ENCODE peak calls at places on chromosomes 4 and X, in five cellular contexts. B is esophagus muscularis mucosa, J is endodermal cell, S is psoas muscle, G is upper lobe of left lung. W is an unnamed sample. For H3K27me3, the result is how much of the 10 kb centered on the place peaks cover.

GRCh38 chr4:151692443-151692782 is 68.4 kb downstream of the GATB start:
- DNase-seq in B (no peak), J (no peak), S (no peak), G (no peak), W (no peak)

GRCh38 chr4:168440442-168441264 is 39.6 kb downstream of the DDX60L start:
- DNase-seq in B (no peak), J (no peak), S (no peak), G (no peak), W (peak)

GRCh38 chr4:103091601-103092223 is 7.9 kb downstream of the BDH2 start:
- DNase-seq in B (no peak), J (peak), S (no peak), G (no peak), W (no peak)

GRCh38 chr4:88101165-88101564 is 57.3 kb downstream of the ABCG2 start:
- DNase-seq in B (no peak), J (no peak), S (no peak), G (no peak), W (no peak)

GRCh38 chrX:122270809-122271494 is 913.1 kb upstream of the GRIA3 start:
- DNase-seq in B (no peak), J (no peak), S (no peak), G (no peak), W (no peak)

GRCh38 chr4:92101609-92102231 is 202.0 kb upstream of the GRID2 start:
- DNase-seq in B (no peak), J (no peak), S (no peak), G (no peak), W (no peak)

GRCh38 chr4:124018383-124019317 is 622.1 kb downstream of the SPRY1 start:
- DNase-seq in B (peak), J (peak), S (peak), G (peak), W (peak)

GRCh38 chrX:29172880-29173279 is 585.6 kb downstream of the IL1RAPL1 start:
- DNase-seq in B (no peak), J (no peak), S (no peak), G (no peak), W (no peak)

GRCh38 chr4:31660916-31661315 is 940.7 kb downstream of the PCDH7 start:
- DNase-seq in B (no peak), J (no peak), S (no peak), G (no peak), W (no peak)

GRCh38 chr4:182918791-182919302 is 1.7 kb upstream of the DCTD start:
- DNase-seq in B (no peak), J (no peak), S (no peak), G (no peak), W (no peak)

GRCh38 chrX:68196939-68197791 is 236.1 kb downstream of the OPHN1 start:
- DNase-seq in B (no peak), J (peak), S (no peak), G (peak), W (no peak)

GRCh38 chrX:96685205-96686099 is 810 bp downstream of the DIAPH2 start:
- DNase-seq in B (peak), J (peak), S (peak), G (peak), W (no peak)

GRCh38 chrX:69050051-69050785 is 115.0 kb downstream of the PJA1 start:
- DNase-seq in B (no peak), J (peak), S (no peak), G (peak), W (no peak)

GRCh38 chr4:126004936-126005335 is 690.2 kb downstream of the FAT4 start:
- DNase-seq in B (no peak), J (no peak), S (no peak), G (no peak), W (peak)

GRCh38 chr4:62814510-62815047 is 1594.7 kb downstream of the TECRL start:
- DNase-seq in B (no peak), J (no peak), S (no peak), G (no peak), W (no peak)

GRCh38 chr4:82638479-82638878 is 76.7 kb upstream of the TMEM150C start:
- DNase-seq in B (no peak), J (no peak), S (no peak), G (no peak), W (no peak)

GRCh38 chr4:15327311-15328298 is 100.2 kb upstream of the C1QTNF7 start:
- DNase-seq in B (no peak), J (no peak), S (no peak), G (no peak), W (peak)

GRCh38 chrX:68175569-68175968 is 257.7 kb downstream of the OPHN1 start:
- DNase-seq in B (no peak), J (no peak), S (no peak), G (no peak), W (no peak)

GRCh38 chr4:57077550-57078311 is 32.5 kb downstream of the IGFBP7 start:
- DNase-seq in B (no peak), J (peak), S (no peak), G (no peak), W (no peak)

GRCh38 chrX:38864165-38864564 is 62.9 kb downstream of the MID1IP1 start:
- DNase-seq in B (no peak), J (no peak), S (no peak), G (no peak), W (no peak)

GRCh38 chrX:153476628-153477027 is 6.3 kb upstream of the HAUS7 start:
- DNase-seq in B (no peak), J (no peak), S (no peak), G (no peak), W (no peak)

GRCh38 chr4:48203819-48204218 is 65.8 kb downstream of the TEC start:
- DNase-seq in B (no peak), J (no peak), S (no peak), G (no peak), W (no peak)

GRCh38 chr4:107740950-107741701 is 21.1 kb upstream of the PAPSS1 start:
- DNase-seq in B (no peak), J (no peak), S (peak), G (no peak), W (peak)

GRCh38 chrX:28058906-28059305 is 77.7 kb upstream of the DCAF8L1 start:
- DNase-seq in B (no peak), J (no peak), S (no peak), G (no peak), W (no peak)

GRCh38 chr4:187618701-187619278 is 376.8 kb upstream of the ZFP42 start:
- DNase-seq in B (no peak), J (no peak), S (no peak), G (no peak), W (no peak)

GRCh38 chr4:87423313-87424031 is 1.1 kb downstream of the NUDT9 start:
- DNase-seq in B (no peak), J (no peak), S (no peak), G (no peak), W (no peak)

GRCh38 chr4:16083217-16084191 is at the start of gene PROM1:
- DNase-seq in B (peak), J (peak), S (no peak), G (no peak), W (no peak)

GRCh38 chr4:123974419-123975105 is 578.0 kb downstream of the SPRY1 start:
- DNase-seq in B (no peak), J (no peak), S (no peak), G (no peak), W (no peak)

GRCh38 chrX:140764401-140764919 is 54.9 kb downstream of the LINC00632 start:
- DNase-seq in B (no peak), J (peak), S (peak), G (peak), W (no peak)

GRCh38 chrX:105190252-105190853 is 30.1 kb downstream of the TEX13A start:
- DNase-seq in B (no peak), J (peak), S (no peak), G (no peak), W (no peak)

GRCh38 chr4:10095296-10095991 is 21.2 kb downstream of the WDR1 start:
- DNase-seq in B (no peak), J (no peak), S (peak), G (no peak), W (no peak)
- H3K4me3 ChIP-seq in B (no peak), J (no peak), S (peak), G (no peak), W (no peak)

DNA sequence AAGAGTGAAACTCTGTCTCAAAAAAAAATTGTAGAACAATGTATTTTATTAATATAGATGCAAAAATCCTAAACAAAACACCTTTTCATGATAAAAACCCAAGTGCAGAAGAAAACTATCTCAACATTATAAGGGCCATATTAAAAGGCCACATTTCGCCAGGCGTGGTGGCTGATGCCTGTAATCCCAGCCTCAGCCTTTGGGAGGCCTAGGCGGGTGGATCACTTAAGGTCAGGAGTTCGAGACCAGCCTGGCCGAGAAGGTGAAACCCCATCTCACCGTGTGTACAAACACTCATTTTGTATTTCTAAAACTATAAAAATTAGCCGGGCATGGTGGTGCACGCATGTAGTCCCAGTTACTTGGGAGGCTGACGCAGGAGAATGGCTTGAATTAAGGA is 9.9 kb upstream of the FAM193A start:
- DNase-seq in B (no peak), J (no peak), S (no peak), G (no peak), W (no peak)
- TF ChIP-seq CTCF in B (no peak), J (peak), S (no peak), G (no peak), W (no peak)

GRCh38 chrX:32538554-32538953 is 672.8 kb downstream of the DMD start:
- DNase-seq in B (no peak), J (no peak), S (no peak), G (no peak), W (no peak)

GRCh38 chrX:32530802-32531403 is 680.4 kb downstream of the DMD start:
- DNase-seq in B (no peak), J (peak), S (no peak), G (no peak), W (no peak)

GRCh38 chrX:32532282-32532681 is 679.1 kb downstream of the DMD start:
- DNase-seq in B (no peak), J (no peak), S (no peak), G (no peak), W (no peak)

GRCh38 chrX:32533848-32534247 is 677.5 kb downstream of the DMD start:
- DNase-seq in B (no peak), J (no peak), S (no peak), G (no peak), W (no peak)
- H3K27me3 ChIP-seq in B (under half), J (under half), S (under half), G (under half), W (under half)

GRCh38 chrX:134810211-134810610 is 151.9 kb upstream of the PLAC1 start:
- DNase-seq in B (no peak), J (no peak), S (no peak), G (no peak), W (no peak)

GRCh38 chrX:134804779-134805178 is 146.5 kb upstream of the PLAC1 start:
- DNase-seq in B (no peak), J (no peak), S (no peak), G (no peak), W (no peak)

GRCh38 chrX:134803551-134804183 is 145.4 kb upstream of the PLAC1 start:
- DNase-seq in B (no peak), J (no peak), S (no peak), G (no peak), W (no peak)

GRCh38 chrX:134807039-134807729 is 148.9 kb upstream of the PLAC1 start:
- DNase-seq in B (peak), J (peak), S (peak), G (peak), W (peak)

GRCh38 chrX:134806707-134807038 is 148.4 kb upstream of the PLAC1 start:
- DNase-seq in B (no peak), J (no peak), S (no peak), G (no peak), W (no peak)
- H3K4me3 ChIP-seq in B (peak), J (peak), S (peak), G (peak), W (peak)

DNA sequence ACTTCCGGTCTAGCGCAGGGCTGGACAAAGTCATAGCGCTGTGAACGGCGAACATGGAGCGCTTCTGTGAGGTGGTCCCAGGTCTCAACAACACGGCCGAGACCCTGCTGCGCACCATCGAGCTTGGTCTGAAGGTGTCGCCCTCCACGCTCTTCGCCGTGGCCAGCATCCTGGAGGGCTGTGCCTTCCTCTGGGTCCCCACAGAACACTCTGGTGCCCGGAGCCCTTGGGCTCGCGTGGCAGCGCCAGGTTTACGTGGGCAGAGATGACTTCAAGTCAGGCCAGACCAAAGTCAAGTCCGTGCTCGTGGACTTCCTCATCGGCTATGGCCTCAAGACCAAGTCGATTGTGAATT is 128.6 kb downstream of the ANAPC4 start:
- DNase-seq in B (no peak), J (no peak), S (no peak), G (no peak), W (no peak)
- TF ChIP-seq CTCF in B (no peak), J (no peak), S (no peak), G (no peak), W (no peak)

DNA sequence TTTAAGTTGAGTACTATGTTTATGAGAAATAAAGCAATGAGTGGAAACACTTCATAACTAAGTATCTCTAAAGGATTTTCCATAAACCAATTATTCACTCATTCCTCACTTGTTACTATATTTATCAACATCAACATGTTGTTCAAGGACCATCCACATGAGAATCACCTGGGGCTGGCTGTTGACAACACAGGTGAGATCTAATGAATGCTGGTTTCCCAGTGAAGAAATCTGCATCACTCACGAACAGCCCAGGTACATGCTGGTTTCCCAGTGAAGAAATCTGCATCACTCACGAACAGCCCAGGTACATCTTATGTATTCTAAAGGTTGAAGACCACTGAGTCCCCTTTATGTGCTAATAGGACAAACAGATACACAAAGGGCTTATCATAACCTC is 32.5 kb downstream of the TSPAN5 start:
- DNase-seq in B (peak), J (no peak), S (no peak), G (no peak), W (no peak)
- H3K27me3 ChIP-seq in B (under half), J (under half), S (under half), G (under half), W (under half)

DNA sequence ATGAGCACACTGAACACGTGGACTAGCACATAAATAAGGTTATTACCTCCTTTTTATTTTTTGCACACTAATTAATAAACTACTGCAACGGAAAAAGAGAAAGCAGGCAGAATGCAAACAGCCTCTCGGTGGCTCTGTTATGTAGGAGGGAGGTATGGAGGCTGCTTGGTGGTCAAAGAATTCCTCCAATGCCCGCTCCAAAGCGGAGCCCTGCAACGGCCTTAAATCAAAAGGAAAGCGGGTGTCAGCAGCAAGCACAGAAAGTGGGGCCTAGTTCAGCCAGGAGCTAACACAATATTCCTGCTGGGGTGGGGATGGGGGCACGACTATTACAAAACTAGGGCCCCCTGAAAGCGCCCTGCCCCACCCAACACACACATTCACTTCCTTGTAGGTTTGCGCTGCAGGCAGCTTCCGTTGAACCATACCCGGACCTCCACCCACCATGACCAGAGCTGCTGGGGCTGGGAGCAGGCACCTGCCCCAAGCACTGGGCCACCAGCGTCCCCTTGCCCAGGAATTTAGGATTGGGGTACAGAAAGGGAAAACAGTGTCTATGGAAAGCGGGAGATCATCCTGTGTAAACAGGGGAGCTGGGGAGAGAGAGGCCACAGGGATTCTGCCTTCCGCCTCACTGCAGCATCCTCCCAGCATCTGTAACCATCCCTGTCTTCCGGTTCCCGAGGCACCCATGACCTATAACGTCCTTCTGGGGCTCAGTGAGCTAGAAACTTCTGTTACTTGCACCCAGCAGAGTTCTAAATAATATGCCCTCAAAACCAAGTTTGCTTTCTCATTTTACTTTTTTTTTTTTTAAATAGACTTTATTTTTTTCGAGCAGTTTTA is 57.1 kb upstream of the DDX3X start:
- DNase-seq in B (no peak), J (peak), S (no peak), G (no peak), W (no peak)
- H3K4me3 ChIP-seq in B (peak), J (peak), S (peak), G (peak), W (peak)

W was measured in BJ.